ENCODE peak calls at places on chromosomes 12 and 14, in seven cellular contexts. S is psoas muscle, R is mucosa of descending colon, C is foreskin fibroblast, I is A549, F is K562, U is cardiac muscle cell. V is an unnamed sample.

GRCh38 chr12:47767197-47767724 is 5.8 kb upstream of the SLC48A1 start:
- DNase-seq in F (peak), S (peak), U (peak), I (peak), R (peak), C (peak), V (peak)

GRCh38 chr12:98470469-98471082 is 44.8 kb upstream of the TMPO start:
- DNase-seq in I (no peak), S (no peak), C (no peak), R (no peak), F (no peak), U (no peak), V (no peak)

GRCh38 chr12:116123511-116124258 is 153.8 kb downstream of the MED13L start:
- DNase-seq in R (no peak), U (peak), I (peak), C (peak), S (peak), F (peak), V (no peak)

GRCh38 chr14:78446807-78447206 is 276.6 kb downstream of the NRXN3 start:
- DNase-seq in S (no peak), C (no peak), U (peak), R (no peak), I (no peak), F (no peak), V (no peak)

GRCh38 chr14:24888532-24888931 is 161.4 kb downstream of the STXBP6 start:
- DNase-seq in I (no peak), R (no peak), F (no peak), C (no peak), S (no peak), U (no peak), V (no peak)

GRCh38 chr14:61577506-61577931 is 117.8 kb upstream of the HIF1A start:
- DNase-seq in C (no peak), R (no peak), I (no peak), U (no peak), F (no peak), S (no peak), V (no peak)

GRCh38 chr14:104639889-104640548 is 35.4 kb upstream of the TMEM179 start:
- DNase-seq in R (peak), F (peak), U (peak), C (peak), S (peak), I (peak), V (peak)

GRCh38 chr12:5808956-5809355 is 136.1 kb downstream of the ANO2 start:
- DNase-seq in R (no peak), U (no peak), F (no peak), C (peak), S (no peak), I (no peak), V (no peak)

GRCh38 chr12:92796650-92797049 is 93.9 kb downstream of the PLEKHG7 start:
- DNase-seq in S (no peak), R (no peak), F (no peak), C (peak), I (no peak), U (no peak), V (no peak)

GRCh38 chr12:8655421-8655820 is 7.2 kb downstream of the MFAP5 start:
- DNase-seq in R (no peak), I (no peak), F (no peak), S (no peak), U (no peak), C (no peak), V (no peak)

GRCh38 chr12:27751386-27752047 is 28.5 kb upstream of the KLHL42 start:
- DNase-seq in R (peak), C (no peak), S (no peak), I (peak), U (no peak), F (peak), V (peak)

GRCh38 chr12:108807476-108807875 is 49.9 kb downstream of the SSH1 start:
- DNase-seq in C (no peak), I (no peak), R (no peak), S (no peak), F (no peak), U (no peak), V (no peak)

GRCh38 chr12:3273409-3273853 is 196.3 kb downstream of the TSPAN9 start:
- DNase-seq in S (no peak), F (no peak), R (no peak), U (no peak), C (peak), I (peak), V (no peak)

GRCh38 chr14:50045039-50045711 is 71.2 kb downstream of the VCPKMT start:
- DNase-seq in S (peak), U (no peak), R (peak), C (peak), F (no peak), I (peak), V (peak)

GRCh38 chr12:10409387-10409786 is at the start of gene KLRC4:
- DNase-seq in I (no peak), F (peak), S (no peak), U (peak), C (peak), R (no peak), V (no peak)

GRCh38 chr12:116958402-116959197 is 47.9 kb downstream of the FBXW8 start:
- DNase-seq in F (no peak), U (peak), S (no peak), I (no peak), C (peak), R (no peak), V (no peak)

GRCh38 chr14:37172024-37172869 is at the start of gene SLC25A21:
- DNase-seq in U (peak), I (peak), C (peak), S (peak), R (peak), F (peak), V (peak)
- TF ChIP-seq CTCF in U (no peak), I (no peak), C (peak), S (no peak), R (no peak), F (no peak), V (no peak)

GRCh38 chr12:114407034-114407420 is 1.1 kb upstream of the TBX5 start:
- DNase-seq in I (no peak), F (no peak), S (no peak), R (no peak), U (no peak), C (peak), V (no peak)
- H3K4me3 ChIP-seq in I (no peak), F (no peak), S (no peak), R (no peak), U (peak), C (peak), V (no peak)

DNA sequence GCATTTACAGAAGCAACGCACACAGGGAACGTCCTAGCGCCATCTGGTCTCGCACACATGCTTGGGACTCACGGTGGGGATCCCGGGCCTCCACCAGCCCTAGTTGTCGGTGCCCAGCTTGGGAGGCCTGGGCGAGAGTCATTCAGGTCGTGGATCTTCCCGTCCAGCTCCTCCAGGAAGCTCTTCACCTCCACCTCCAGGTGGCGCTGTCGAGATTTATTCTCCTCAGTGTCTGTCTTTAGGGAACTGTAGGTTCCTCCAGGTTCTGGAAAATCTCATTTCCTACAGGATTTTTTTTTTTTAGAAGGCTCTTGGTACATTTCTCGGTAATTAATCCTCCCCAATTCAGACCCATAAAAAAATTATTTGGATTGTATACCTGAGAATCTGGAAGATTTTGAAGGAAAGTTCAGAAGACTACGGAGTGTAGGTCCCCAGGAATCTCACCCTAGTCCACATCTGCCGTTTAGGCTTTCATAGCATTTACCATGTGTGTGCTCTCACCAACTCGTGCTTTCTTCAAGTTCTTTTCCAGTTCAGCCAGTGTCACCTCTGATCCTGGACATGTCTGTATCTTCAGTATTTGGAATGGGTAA is 910.0 kb downstream of the TMEM121 start:
- DNase-seq in C (no peak), S (no peak), R (peak), F (peak), I (peak), U (no peak), V (peak)
- TF ChIP-seq CTCF in C (no peak), S (peak), R (no peak), F (peak), I (no peak), U (no peak), V (peak)

DNA sequence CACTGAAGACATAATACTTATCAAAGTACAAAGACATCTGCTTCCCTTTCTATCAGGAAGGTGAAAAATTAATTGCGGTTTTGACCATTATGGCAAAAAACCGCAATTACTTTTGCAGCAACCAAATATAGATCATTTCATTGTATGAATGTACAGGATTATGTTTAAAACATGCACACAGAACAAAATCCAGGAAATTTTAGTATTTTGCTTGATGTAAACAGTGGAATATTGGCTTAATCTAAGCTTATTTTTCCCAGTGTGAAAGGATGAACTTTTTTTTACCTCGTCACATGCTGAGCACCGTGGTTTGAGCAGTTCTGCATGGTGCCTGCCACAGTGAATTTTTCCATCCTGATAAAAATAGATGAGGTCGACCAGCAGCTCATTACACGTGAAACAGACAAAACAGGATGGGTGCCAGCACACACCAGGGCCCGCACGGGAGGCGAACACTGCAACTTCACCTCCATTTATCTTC is 121.2 kb downstream of the PRICKLE1 start:
- DNase-seq in U (no peak), I (no peak), C (no peak), F (no peak), R (no peak), S (no peak), V (no peak)
- H3K4me3 ChIP-seq in U (no peak), I (no peak), C (no peak), F (no peak), R (no peak), S (no peak), V (no peak)

GRCh38 chr14:39731912-39732311 is 299.7 kb upstream of the FBXO33 start:
- DNase-seq in U (no peak), C (no peak), S (no peak), R (no peak), I (peak), F (no peak), V (no peak)
- TF ChIP-seq CTCF in U (no peak), C (no peak), S (no peak), R (no peak), I (no peak), F (no peak), V (peak)

GRCh38 chr12:71439613-71440392 is at the start of gene LGR5:
- DNase-seq in F (no peak), S (peak), I (peak), C (peak), R (peak), U (peak), V (no peak)
- H3K4me3 ChIP-seq in F (no peak), S (peak), I (peak), C (peak), R (no peak), U (peak), V (peak)

DNA sequence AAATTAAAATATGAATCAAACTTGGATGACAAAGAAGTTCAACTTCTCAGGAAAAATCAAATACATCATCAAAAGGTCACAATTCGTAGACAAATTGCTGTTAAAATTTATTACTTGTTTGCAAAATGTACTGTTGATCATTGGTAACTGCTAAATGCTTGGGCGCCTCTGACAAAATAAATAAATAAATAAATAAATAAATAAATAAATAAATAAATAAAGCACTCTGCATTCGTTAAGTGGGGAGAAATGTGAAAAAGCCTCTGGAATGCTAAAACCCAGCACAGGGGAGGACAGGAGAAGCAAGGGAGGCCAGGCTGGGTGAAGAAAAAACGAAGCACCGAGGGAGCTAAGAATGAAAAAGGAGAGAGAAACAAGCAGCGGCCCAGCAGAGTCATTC is 115.2 kb downstream of the BCL11B start:
- DNase-seq in U (no peak), S (no peak), I (no peak), C (no peak), R (no peak), F (no peak), V (no peak)
- TF ChIP-seq CTCF in U (no peak), S (no peak), I (no peak), C (no peak), R (no peak), F (no peak), V (no peak)